ENCODE peak calls at places on chromosomes 11 and 22, in seven cellular contexts. One of them, this sample, is unnamed.

GRCh38 chr11:44033411-44033850 is 14.3 kb upstream of the ACCSL start:
- DNase-seq in CD4-positive, CD25-positive, alpha-beta regulatory T cell: no peak
- DNase-seq in non-pigmented ciliary epithelial cell: no peak
- DNase-seq in activated CD8-positive, alpha-beta memory T cell treated with anti-CD3 and anti-CD28 coated beads, Interleukin-2, amount 10 ng/mL, durations not matched to agents 7 days and 5 days: no peak
- DNase-seq in T47D: no peak
- DNase-seq in stimulated activated CD8-positive, alpha-beta memory T cell treated with anti-CD3 and anti-CD28 coated beads, Interleukin-15, amount 100 ng/mL, for 1 hour: no peak
- DNase-seq in activated T-helper 1 cell treated with anti-CD3 and anti-CD28 coated beads, Interleukin-2, amount 50 U/mL, for 16 hours: no peak
- DNase-seq in this sample: no peak

GRCh38 chr11:75472081-75472732 is 39.2 kb upstream of the KLHL35 start:
- DNase-seq in CD4-positive, CD25-positive, alpha-beta regulatory T cell: no peak
- DNase-seq in non-pigmented ciliary epithelial cell: no peak
- DNase-seq in activated CD8-positive, alpha-beta memory T cell treated with anti-CD3 and anti-CD28 coated beads, Interleukin-2, amount 10 ng/mL, durations not matched to agents 7 days and 5 days: no peak
- DNase-seq in T47D: no peak
- DNase-seq in stimulated activated CD8-positive, alpha-beta memory T cell treated with anti-CD3 and anti-CD28 coated beads, Interleukin-15, amount 100 ng/mL, for 1 hour: no peak
- DNase-seq in activated T-helper 1 cell treated with anti-CD3 and anti-CD28 coated beads, Interleukin-2, amount 50 U/mL, for 16 hours: no peak
- DNase-seq in this sample: no peak

GRCh38 chr22:37048133-37048532 is 3.4 kb upstream of the KCTD17 start:
- DNase-seq in CD4-positive, CD25-positive, alpha-beta regulatory T cell: no peak
- DNase-seq in non-pigmented ciliary epithelial cell: no peak
- DNase-seq in activated CD8-positive, alpha-beta memory T cell treated with anti-CD3 and anti-CD28 coated beads, Interleukin-2, amount 10 ng/mL, durations not matched to agents 7 days and 5 days: no peak
- DNase-seq in T47D: no peak
- DNase-seq in stimulated activated CD8-positive, alpha-beta memory T cell treated with anti-CD3 and anti-CD28 coated beads, Interleukin-15, amount 100 ng/mL, for 1 hour: no peak
- DNase-seq in activated T-helper 1 cell treated with anti-CD3 and anti-CD28 coated beads, Interleukin-2, amount 50 U/mL, for 16 hours: no peak
- DNase-seq in this sample: no peak

GRCh38 chr11:129248618-129249017 is 56.5 kb upstream of the ARHGAP32 start:
- DNase-seq in CD4-positive, CD25-positive, alpha-beta regulatory T cell: no peak
- DNase-seq in non-pigmented ciliary epithelial cell: peak
- DNase-seq in activated CD8-positive, alpha-beta memory T cell treated with anti-CD3 and anti-CD28 coated beads, Interleukin-2, amount 10 ng/mL, durations not matched to agents 7 days and 5 days: no peak
- DNase-seq in T47D: peak
- DNase-seq in stimulated activated CD8-positive, alpha-beta memory T cell treated with anti-CD3 and anti-CD28 coated beads, Interleukin-15, amount 100 ng/mL, for 1 hour: no peak
- DNase-seq in activated T-helper 1 cell treated with anti-CD3 and anti-CD28 coated beads, Interleukin-2, amount 50 U/mL, for 16 hours: no peak
- DNase-seq in this sample: no peak

GRCh38 chr22:36160499-36160942 is at the start of gene APOL3:
- DNase-seq in CD4-positive, CD25-positive, alpha-beta regulatory T cell: peak
- DNase-seq in non-pigmented ciliary epithelial cell: no peak
- DNase-seq in activated CD8-positive, alpha-beta memory T cell treated with anti-CD3 and anti-CD28 coated beads, Interleukin-2, amount 10 ng/mL, durations not matched to agents 7 days and 5 days: peak
- DNase-seq in T47D: peak
- DNase-seq in stimulated activated CD8-positive, alpha-beta memory T cell treated with anti-CD3 and anti-CD28 coated beads, Interleukin-15, amount 100 ng/mL, for 1 hour: no peak
- DNase-seq in activated T-helper 1 cell treated with anti-CD3 and anti-CD28 coated beads, Interleukin-2, amount 50 U/mL, for 16 hours: no peak
- DNase-seq in this sample: no peak

GRCh38 chr11:64224151-64224890 is 1.7 kb downstream of the TRPT1 start:
- DNase-seq in CD4-positive, CD25-positive, alpha-beta regulatory T cell: no peak
- DNase-seq in non-pigmented ciliary epithelial cell: no peak
- DNase-seq in activated CD8-positive, alpha-beta memory T cell treated with anti-CD3 and anti-CD28 coated beads, Interleukin-2, amount 10 ng/mL, durations not matched to agents 7 days and 5 days: no peak
- DNase-seq in T47D: no peak
- DNase-seq in stimulated activated CD8-positive, alpha-beta memory T cell treated with anti-CD3 and anti-CD28 coated beads, Interleukin-15, amount 100 ng/mL, for 1 hour: no peak
- DNase-seq in activated T-helper 1 cell treated with anti-CD3 and anti-CD28 coated beads, Interleukin-2, amount 50 U/mL, for 16 hours: no peak
- DNase-seq in this sample: no peak

GRCh38 chr11:64283092-64283491 is 1.4 kb downstream of the BAD start:
- DNase-seq in CD4-positive, CD25-positive, alpha-beta regulatory T cell: no peak
- DNase-seq in non-pigmented ciliary epithelial cell: no peak
- DNase-seq in activated CD8-positive, alpha-beta memory T cell treated with anti-CD3 and anti-CD28 coated beads, Interleukin-2, amount 10 ng/mL, durations not matched to agents 7 days and 5 days: no peak
- DNase-seq in T47D: no peak
- DNase-seq in stimulated activated CD8-positive, alpha-beta memory T cell treated with anti-CD3 and anti-CD28 coated beads, Interleukin-15, amount 100 ng/mL, for 1 hour: no peak
- DNase-seq in activated T-helper 1 cell treated with anti-CD3 and anti-CD28 coated beads, Interleukin-2, amount 50 U/mL, for 16 hours: no peak
- DNase-seq in this sample: no peak

GRCh38 chr22:39098026-39098425 is 982 bp downstream of the APOBEC3H start:
- DNase-seq in CD4-positive, CD25-positive, alpha-beta regulatory T cell: no peak
- DNase-seq in non-pigmented ciliary epithelial cell: no peak
- DNase-seq in activated CD8-positive, alpha-beta memory T cell treated with anti-CD3 and anti-CD28 coated beads, Interleukin-2, amount 10 ng/mL, durations not matched to agents 7 days and 5 days: no peak
- DNase-seq in T47D: peak
- DNase-seq in stimulated activated CD8-positive, alpha-beta memory T cell treated with anti-CD3 and anti-CD28 coated beads, Interleukin-15, amount 100 ng/mL, for 1 hour: no peak
- DNase-seq in activated T-helper 1 cell treated with anti-CD3 and anti-CD28 coated beads, Interleukin-2, amount 50 U/mL, for 16 hours: no peak
- DNase-seq in this sample: no peak

GRCh38 chr11:79263001-79263400 is 177.8 kb downstream of the TENM4 start:
- DNase-seq in CD4-positive, CD25-positive, alpha-beta regulatory T cell: no peak
- DNase-seq in non-pigmented ciliary epithelial cell: no peak
- DNase-seq in activated CD8-positive, alpha-beta memory T cell treated with anti-CD3 and anti-CD28 coated beads, Interleukin-2, amount 10 ng/mL, durations not matched to agents 7 days and 5 days: no peak
- DNase-seq in T47D: no peak
- DNase-seq in stimulated activated CD8-positive, alpha-beta memory T cell treated with anti-CD3 and anti-CD28 coated beads, Interleukin-15, amount 100 ng/mL, for 1 hour: no peak
- DNase-seq in activated T-helper 1 cell treated with anti-CD3 and anti-CD28 coated beads, Interleukin-2, amount 50 U/mL, for 16 hours: no peak
- DNase-seq in this sample: no peak

GRCh38 chr11:66966351-66966750 is 8.2 kb upstream of the PC start:
- DNase-seq in CD4-positive, CD25-positive, alpha-beta regulatory T cell: no peak
- DNase-seq in non-pigmented ciliary epithelial cell: no peak
- DNase-seq in activated CD8-positive, alpha-beta memory T cell treated with anti-CD3 and anti-CD28 coated beads, Interleukin-2, amount 10 ng/mL, durations not matched to agents 7 days and 5 days: no peak
- DNase-seq in T47D: no peak
- DNase-seq in stimulated activated CD8-positive, alpha-beta memory T cell treated with anti-CD3 and anti-CD28 coated beads, Interleukin-15, amount 100 ng/mL, for 1 hour: no peak
- DNase-seq in activated T-helper 1 cell treated with anti-CD3 and anti-CD28 coated beads, Interleukin-2, amount 50 U/mL, for 16 hours: no peak
- DNase-seq in this sample: no peak

GRCh38 chr22:30439836-30440235 is 14.3 kb downstream of the MTFP1 start:
- DNase-seq in CD4-positive, CD25-positive, alpha-beta regulatory T cell: no peak
- DNase-seq in non-pigmented ciliary epithelial cell: no peak
- DNase-seq in activated CD8-positive, alpha-beta memory T cell treated with anti-CD3 and anti-CD28 coated beads, Interleukin-2, amount 10 ng/mL, durations not matched to agents 7 days and 5 days: no peak
- DNase-seq in T47D: no peak
- DNase-seq in stimulated activated CD8-positive, alpha-beta memory T cell treated with anti-CD3 and anti-CD28 coated beads, Interleukin-15, amount 100 ng/mL, for 1 hour: no peak
- DNase-seq in activated T-helper 1 cell treated with anti-CD3 and anti-CD28 coated beads, Interleukin-2, amount 50 U/mL, for 16 hours: no peak
- DNase-seq in this sample: no peak

This sample was measured in breast epithelium.